ENCODE peak calls at places on chromosomes 11 and 22, in five cellular contexts. Z, A, T, W and C are unnamed samples.
A peak's percentile ranks its signal among the peaks of the same experiment; 100 is the strongest.

GRCh38 chr11:19395050-19395449 is 154.3 kb upstream of the E2F8 start:
- DNase-seq in W (no peak), Z (no peak), T (no peak), A (no peak), C (no peak)

GRCh38 chr11:129695543-129696308 is 119.9 kb upstream of the TMEM45B start:
- DNase-seq in Z (peak; percentile 30), A (peak; percentile 83), T (peak; percentile 85), W (peak; percentile 71), C (no peak)

GRCh38 chr22:25753252-25753651 is 11.3 kb downstream of the MYO18B start:
- DNase-seq in Z (no peak), W (no peak), A (no peak), T (no peak), C (no peak)

GRCh38 chr22:44519895-44520294 is 21.9 kb upstream of the RTL6 start:
- DNase-seq in W (no peak), A (no peak), T (peak; percentile 75), Z (no peak), C (no peak)

GRCh38 chr11:95585071-95585751 is 204.4 kb downstream of the FAM76B start:
- DNase-seq in Z (peak; percentile 66), T (no peak), A (no peak), W (no peak), C (no peak)

GRCh38 chr11:19683141-19683805 is 29.4 kb upstream of the NAV2 start:
- DNase-seq in Z (peak; percentile 42), A (no peak), W (no peak), T (no peak), C (no peak)

GRCh38 chr11:123653997-123654565 is 343 bp downstream of the SCN3B start:
- DNase-seq in T (peak; percentile 85), Z (peak; percentile 18), W (peak; percentile 16), A (peak; percentile 39), C (no peak)

GRCh38 chr11:65856689-65857499 is 1.1 kb downstream of the CFL1 start:
- DNase-seq in T (peak; percentile 78), Z (peak; percentile 54), A (peak; percentile 88), W (peak; percentile 67), C (no peak)

GRCh38 chr11:113841691-113842090 is 33.7 kb downstream of the USP28 start:
- DNase-seq in Z (no peak), T (no peak), W (no peak), A (no peak), C (no peak)

GRCh38 chr11:104487035-104487775 is 323.3 kb upstream of the PDGFD start:
- DNase-seq in T (no peak), A (no peak), W (no peak), Z (no peak), C (no peak)

GRCh38 chr22:46446799-46447198 is 90.6 kb downstream of the CELSR1 start:
- DNase-seq in Z (peak; percentile 17), W (no peak), A (no peak), T (no peak), C (no peak)

GRCh38 chr11:106063009-106063408 is 14.1 kb downstream of the KBTBD3 start:
- DNase-seq in Z (no peak), A (no peak), W (no peak), T (no peak), C (no peak)

GRCh38 chr11:32426819-32427615 is 8.3 kb downstream of the WT1 start:
- DNase-seq in Z (no peak), W (no peak), A (no peak), T (peak; percentile 45), C (no peak)

GRCh38 chr11:7936615-7937014 is 4.9 kb downstream of the OR10A3 start:
- DNase-seq in Z (no peak), A (peak; percentile 50), W (peak; percentile 69), T (no peak), C (peak; percentile 32)

GRCh38 chr11:122897606-122898210 is 15.1 kb downstream of the JHY start:
- DNase-seq in A (no peak), W (peak; percentile 61), T (no peak), Z (peak; percentile 49), C (no peak)

GRCh38 chr22:17971711-17972110 is 52.6 kb downstream of the MICAL3 start:
- DNase-seq in W (no peak), Z (no peak), A (no peak), T (no peak), C (no peak)

GRCh38 chr22:22974795-22975580 is 87.4 kb downstream of the IGLL5 start:
- DNase-seq in T (no peak), Z (no peak), A (no peak), W (no peak), C (peak; percentile 57)

GRCh38 chr11:8532475-8532874 is 61.6 kb downstream of the STK33 start:
- DNase-seq in Z (no peak), W (no peak), A (no peak), T (no peak), C (no peak)

GRCh38 chr11:130071211-130071712 is 1.6 kb downstream of the APLP2 start:
- DNase-seq in A (no peak), T (peak; percentile 15), W (peak; percentile 66), Z (peak; percentile 43), C (no peak)

GRCh38 chr11:121535122-121535796 is 82.5 kb upstream of the SORL1-AS1 start:
- DNase-seq in Z (peak; percentile 53), A (no peak), T (no peak), W (peak; percentile 55), C (no peak)

GRCh38 chr11:124801014-124801413 is 808 bp upstream of the MSANTD2 start:
- DNase-seq in W (peak; percentile 67), T (no peak), Z (peak; percentile 82), A (no peak), C (no peak)

GRCh38 chr11:108223449-108224149 is 732 bp downstream of the ATM start:
- DNase-seq in W (no peak), Z (peak; percentile 32), A (no peak), T (no peak), C (no peak)

GRCh38 chr11:91243065-91243464 is 981.6 kb upstream of the FAT3 start:
- DNase-seq in Z (no peak), T (no peak), W (peak; percentile 63), A (no peak), C (no peak)

GRCh38 chr11:36431429-36432092 is 78.5 kb downstream of the TRAF6 start:
- DNase-seq in A (no peak), W (peak; percentile 87), T (no peak), Z (peak; percentile 95), C (no peak)

GRCh38 chr11:8910662-8911039 is 338 bp upstream of the AKIP1 start:
- DNase-seq in Z (no peak), A (no peak), W (no peak), T (no peak), C (no peak)

DNA sequence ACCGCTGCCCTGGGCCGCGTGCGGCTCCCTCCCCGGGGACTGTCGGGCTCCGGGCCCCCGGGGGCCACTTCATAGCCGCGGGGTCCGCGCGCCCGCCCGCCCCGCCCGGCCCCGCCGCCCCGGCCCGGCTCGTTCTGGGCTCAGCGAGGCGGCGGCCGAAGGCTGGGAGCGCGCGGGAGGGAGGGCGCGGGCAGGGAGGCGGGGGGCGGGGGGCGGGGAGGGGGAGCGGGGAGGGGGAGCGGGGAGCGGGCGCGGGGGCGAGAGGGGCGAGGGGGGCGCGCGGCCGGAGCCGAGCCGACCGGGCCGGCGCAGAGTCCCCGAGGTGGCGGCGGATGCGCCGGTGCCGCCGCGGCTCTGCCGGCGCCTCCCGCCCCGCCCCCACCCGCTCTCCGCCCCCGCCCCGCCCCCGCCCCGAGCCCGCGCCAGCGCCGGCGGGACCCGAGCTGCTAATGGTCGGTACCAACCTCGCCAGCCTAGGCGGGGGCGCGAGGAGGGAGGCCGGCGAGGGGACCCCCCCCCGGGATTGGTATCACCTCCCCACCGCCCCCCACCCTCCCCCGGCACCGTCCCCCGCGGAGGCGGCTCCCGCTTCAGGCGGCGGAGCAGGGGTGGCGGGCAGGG is at the start of gene B3GAT1:
- DNase-seq in W (no peak), Z (no peak), T (peak; percentile 29), A (no peak), C (no peak)
- H3K4me3 ChIP-seq in W (no peak within 1 kb of the TSS), Z (no peak within 1 kb of the TSS), T (peak within 1 kb of the TSS; percentile 60), A (peak within 1 kb of the TSS; percentile 3), C (no peak within 1 kb of the TSS)

GRCh38 chr11:44823006-44823405 is 96.2 kb downstream of the TSPAN18 start:
- DNase-seq in T (no peak), A (no peak), W (no peak), Z (peak; percentile 4), C (no peak)
- TF ChIP-seq CTCF in T (peak; percentile 33), A (no peak), W (peak; percentile 42), Z (peak; percentile 29), C (no peak)

GRCh38 chr11:72740562-72741428 is 11.4 kb downstream of the ARAP1 start:
- DNase-seq in W (no peak), A (no peak), Z (no peak), T (no peak), C (no peak)
- H3K4me3 ChIP-seq in W (no peak overlapping the region), A (no peak overlapping the region), Z (no peak overlapping the region), T (no peak overlapping the region), C (no peak overlapping the region)

GRCh38 chr22:48368975-48369525 is 1458.6 kb downstream of the BRD1 start:
- DNase-seq in T (no peak), W (no peak), Z (no peak), A (no peak), C (no peak)
- TF ChIP-seq CTCF in T (no peak), W (no peak), Z (no peak), A (no peak), C (no peak)

DNA sequence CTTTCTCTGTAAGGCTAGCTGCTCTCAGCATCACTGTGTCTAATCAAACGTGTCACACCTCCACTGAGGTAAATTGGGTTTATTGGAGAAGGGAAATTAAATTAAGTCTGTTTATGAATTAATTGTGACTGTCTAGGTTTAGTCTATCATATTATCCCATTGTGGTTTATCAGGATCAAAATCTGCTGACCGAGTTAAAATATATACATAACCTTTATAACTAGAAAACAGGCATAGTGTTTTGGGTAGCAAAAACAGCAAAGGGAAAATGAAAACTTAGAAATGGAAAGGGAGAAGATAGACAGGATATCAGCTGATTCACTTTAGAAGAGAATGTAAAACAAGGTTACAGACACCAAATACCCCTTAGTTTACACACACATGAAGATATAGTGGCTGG is 241.4 kb upstream of the LARGE1 start:
- DNase-seq in T (no peak), Z (no peak), W (no peak), A (no peak), C (no peak)
- H3K4me3 ChIP-seq in T (no peak overlapping the region), Z (no peak overlapping the region), W (no peak overlapping the region), A (no peak overlapping the region), C (no peak overlapping the region)

GRCh38 chr22:47710135-47710534 is 947.7 kb downstream of the TBC1D22A start:
- DNase-seq in W (no peak), A (no peak), Z (no peak), T (no peak), C (no peak)
- TF ChIP-seq CTCF in W (no peak), A (no peak), Z (no peak), T (no peak), C (no peak)

GRCh38 chr11:12377106-12377823 is at the start of gene PARVA:
- DNase-seq in T (peak; percentile 91), Z (peak; percentile 69), A (peak; percentile 77), W (peak; percentile 66), C (no peak)
- H3K4me3 ChIP-seq in T (peak within 1 kb of the TSS; percentile 83), Z (peak within 1 kb of the TSS; percentile 76), A (peak within 1 kb of the TSS; percentile 51), W (peak within 1 kb of the TSS; percentile 84), C (peak within 1 kb of the TSS; percentile 48)

DNA sequence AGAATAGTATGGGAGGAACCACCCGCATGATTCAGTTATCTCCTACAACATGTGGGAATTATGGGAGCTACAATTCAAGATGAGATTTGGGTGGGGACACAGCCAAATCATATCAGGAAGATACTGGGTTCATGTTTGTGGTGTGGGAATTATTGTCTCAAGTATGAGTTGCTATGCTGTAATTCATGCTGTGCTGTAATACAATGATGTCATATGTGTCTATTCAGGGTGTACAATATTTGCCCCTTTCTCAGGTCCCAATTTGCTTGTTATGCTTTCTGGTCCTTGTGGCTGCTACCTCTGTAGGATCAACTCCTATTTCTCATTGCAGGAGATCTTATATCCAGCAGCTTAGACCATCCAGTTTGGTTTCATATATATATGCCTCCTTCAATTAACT is 52.2 kb upstream of the ARHGAP20 start:
- DNase-seq in A (no peak), W (no peak), T (no peak), Z (peak; percentile 20), C (no peak)
- TF ChIP-seq CTCF in A (no peak), W (no peak), T (no peak), Z (no peak), C (no peak)